ENCODE peak calls at places on chromosomes 1 and 21, in eight cellular contexts. G, Y, H, O, P, A, L and R are unnamed samples.

GRCh38 chr21:26449161-26449560 is 123.9 kb downstream of the CYYR1 start:
- DNase-seq in G (no peak), Y (peak), H (no peak), O (no peak), P (no peak), A (no peak), L (no peak), R (no peak)

GRCh38 chr21:21463456-21463855 is 465.2 kb downstream of the NCAM2 start:
- DNase-seq in G (no peak), Y (peak), H (no peak), O (no peak), P (no peak), A (no peak), L (no peak), R (no peak)

GRCh38 chr21:34626131-34626530 is 11.2 kb upstream of the RCAN1 start:
- DNase-seq in G (no peak), Y (no peak), H (no peak), O (no peak), P (no peak), A (no peak), L (no peak), R (no peak)

GRCh38 chr1:48610628-48611542 is 138.9 kb upstream of the SPATA6 start:
- DNase-seq in G (peak), Y (no peak), H (peak), O (no peak), P (no peak), A (no peak), L (no peak), R (no peak)

GRCh38 chr1:29973406-29973805 is 737.1 kb downstream of the PTPRU start:
- DNase-seq in G (no peak), Y (no peak), H (no peak), O (no peak), P (no peak), A (peak), L (no peak), R (no peak)

GRCh38 chr1:167196185-167196584 is 24.5 kb upstream of the POU2F1 start:
- DNase-seq in G (peak), Y (peak), H (no peak), O (no peak), P (no peak), A (no peak), L (no peak), R (no peak)

GRCh38 chr1:175503538-175503937 is 239.9 kb downstream of the TNR start:
- DNase-seq in G (no peak), Y (no peak), H (no peak), O (no peak), P (no peak), A (no peak), L (no peak), R (no peak)

GRCh38 chr1:39481289-39481688 is 10.1 kb upstream of the BMP8A start:
- DNase-seq in G (no peak), Y (no peak), H (no peak), O (no peak), P (no peak), A (no peak), L (no peak), R (no peak)

GRCh38 chr21:27480841-27481261 is 514.0 kb upstream of the ADAMTS5 start:
- DNase-seq in G (no peak), Y (peak), H (no peak), O (no peak), P (no peak), A (peak), L (peak), R (no peak)

GRCh38 chr1:36083635-36084501 is at the start of gene TEKT2:
- DNase-seq in G (peak), Y (no peak), H (no peak), O (no peak), P (no peak), A (no peak), L (peak), R (peak)

GRCh38 chr1:180231506-180232420 is 1.7 kb downstream of the LHX4 start:
- DNase-seq in G (peak), Y (peak), H (no peak), O (peak), P (no peak), A (peak), L (peak), R (no peak)

GRCh38 chr1:205676002-205676401 is 4.3 kb downstream of the SLC45A3 start:
- DNase-seq in G (no peak), Y (no peak), H (no peak), O (no peak), P (peak), A (no peak), L (no peak), R (no peak)

GRCh38 chr1:168623838-168624237 is 47.4 kb downstream of the XCL1 start:
- DNase-seq in G (no peak), Y (no peak), H (no peak), O (no peak), P (no peak), A (no peak), L (no peak), R (no peak)

GRCh38 chr1:98660941-98661543 is 479 bp upstream of the SNX7 start:
- DNase-seq in G (no peak), Y (peak), H (no peak), O (no peak), P (no peak), A (no peak), L (no peak), R (no peak)

GRCh38 chr1:115289940-115290339 is 48.1 kb downstream of the NGF start:
- DNase-seq in G (no peak), Y (no peak), H (no peak), O (no peak), P (no peak), A (no peak), L (no peak), R (no peak)

GRCh38 chr21:35853321-35853922 is 206.9 kb downstream of the SETD4 start:
- DNase-seq in G (no peak), Y (peak), H (no peak), O (no peak), P (no peak), A (no peak), L (no peak), R (no peak)

GRCh38 chr1:113141650-113142473 is 68.9 kb downstream of the LRIG2 start:
- DNase-seq in G (no peak), Y (peak), H (no peak), O (no peak), P (no peak), A (no peak), L (no peak), R (peak)

GRCh38 chr1:53295746-53296722 is 31.8 kb downstream of the LRP8 start:
- DNase-seq in G (no peak), Y (no peak), H (no peak), O (no peak), P (peak), A (no peak), L (peak), R (no peak)

GRCh38 chr1:2515763-2516080 is 10.7 kb downstream of the PANK4 start:
- DNase-seq in G (no peak), Y (no peak), H (no peak), O (no peak), P (no peak), A (no peak), L (no peak), R (no peak)

GRCh38 chr1:162987866-162988265 is 81.3 kb upstream of the RGS4 start:
- DNase-seq in G (no peak), Y (peak), H (no peak), O (no peak), P (no peak), A (peak), L (no peak), R (no peak)

GRCh38 chr1:216281757-216282156 is 141.5 kb downstream of the USH2A start:
- DNase-seq in G (no peak), Y (no peak), H (no peak), O (no peak), P (no peak), A (no peak), L (no peak), R (no peak)